ENCODE peak calls at places on chromosomes 11 and 22, in six cellular contexts. One of them, this sample, is unnamed.

GRCh38 chr11:119374632-119375394 is 6.7 kb downstream of the USP2 start:
- DNase-seq in H9: peak
- DNase-seq in neuronal stem cell: no peak
- DNase-seq in mesendoderm: peak
- DNase-seq in IMR-90: no peak
- DNase-seq in H1: peak
- DNase-seq in this sample: no peak

GRCh38 chr11:17951685-17952388 is 61.0 kb downstream of the SERGEF start:
- DNase-seq in H9: no peak
- DNase-seq in neuronal stem cell: no peak
- DNase-seq in mesendoderm: no peak
- DNase-seq in IMR-90: no peak
- DNase-seq in H1: no peak
- DNase-seq in this sample: no peak

GRCh38 chr11:125496465-125496817 is 376 bp upstream of the FEZ1 start:
- DNase-seq in H9: no peak
- DNase-seq in neuronal stem cell: no peak
- DNase-seq in mesendoderm: no peak
- DNase-seq in IMR-90: no peak
- DNase-seq in H1: no peak
- DNase-seq in this sample: no peak

GRCh38 chr11:95092549-95093324 is 3.1 kb downstream of the ENDOD1 start:
- DNase-seq in H9: no peak
- DNase-seq in neuronal stem cell: no peak
- DNase-seq in mesendoderm: peak
- DNase-seq in IMR-90: peak
- DNase-seq in H1: no peak
- DNase-seq in this sample: peak

GRCh38 chr11:86577663-86578636 is 94.5 kb downstream of the ME3 start:
- DNase-seq in H9: no peak
- DNase-seq in neuronal stem cell: no peak
- DNase-seq in mesendoderm: no peak
- DNase-seq in IMR-90: peak
- DNase-seq in H1: no peak
- DNase-seq in this sample: peak

GRCh38 chr11:126391286-126391954 is 35.9 kb downstream of the ST3GAL4 start:
- DNase-seq in H9: no peak
- DNase-seq in neuronal stem cell: no peak
- DNase-seq in mesendoderm: no peak
- DNase-seq in IMR-90: no peak
- DNase-seq in H1: no peak
- DNase-seq in this sample: no peak

GRCh38 chr11:67073908-67074307 is 17.3 kb downstream of the RHOD start:
- DNase-seq in H9: no peak
- DNase-seq in neuronal stem cell: no peak
- DNase-seq in mesendoderm: no peak
- DNase-seq in IMR-90: no peak
- DNase-seq in H1: no peak
- DNase-seq in this sample: no peak

GRCh38 chr11:47330002-47330911 is 22.2 kb downstream of the MYBPC3 start:
- DNase-seq in H9: peak
- DNase-seq in neuronal stem cell: no peak
- DNase-seq in mesendoderm: peak
- DNase-seq in IMR-90: peak
- DNase-seq in H1: no peak
- DNase-seq in this sample: no peak

GRCh38 chr11:117230286-117230961 is 1.4 kb downstream of the PCSK7 start:
- DNase-seq in H9: no peak
- DNase-seq in neuronal stem cell: no peak
- DNase-seq in mesendoderm: no peak
- DNase-seq in IMR-90: peak
- DNase-seq in H1: no peak
- DNase-seq in this sample: no peak

GRCh38 chr11:7904910-7905309 is 26.2 kb downstream of the OR10A6 start:
- DNase-seq in H9: no peak
- DNase-seq in neuronal stem cell: no peak
- DNase-seq in mesendoderm: peak
- DNase-seq in IMR-90: peak
- DNase-seq in H1: no peak
- DNase-seq in this sample: no peak

GRCh38 chr11:118912742-118913410 is 12.8 kb downstream of the BCL9L start:
- DNase-seq in H9: no peak
- DNase-seq in neuronal stem cell: no peak
- DNase-seq in mesendoderm: peak
- DNase-seq in IMR-90: peak
- DNase-seq in H1: no peak
- DNase-seq in this sample: peak

GRCh38 chr11:132817387-132817786 is 714.9 kb downstream of the OPCML start:
- DNase-seq in H9: no peak
- DNase-seq in neuronal stem cell: no peak
- DNase-seq in mesendoderm: no peak
- DNase-seq in IMR-90: no peak
- DNase-seq in H1: no peak
- DNase-seq in this sample: no peak

GRCh38 chr11:106012744-106013143 is 9.3 kb downstream of the MSANTD4 start:
- DNase-seq in H9: no peak
- DNase-seq in neuronal stem cell: no peak
- DNase-seq in mesendoderm: peak
- DNase-seq in IMR-90: peak
- DNase-seq in H1: no peak
- DNase-seq in this sample: peak

GRCh38 chr22:35470903-35471321 is 69.7 kb upstream of the RASD2 start:
- DNase-seq in H9: no peak
- DNase-seq in neuronal stem cell: no peak
- DNase-seq in mesendoderm: peak
- DNase-seq in IMR-90: peak
- DNase-seq in H1: no peak
- DNase-seq in this sample: peak

GRCh38 chr11:76801205-76801604 is 18.0 kb downstream of the TSKU start:
- DNase-seq in H9: no peak
- DNase-seq in neuronal stem cell: no peak
- DNase-seq in mesendoderm: peak
- DNase-seq in IMR-90: no peak
- DNase-seq in H1: peak
- DNase-seq in this sample: no peak

GRCh38 chr11:110529043-110529442 is 99.3 kb downstream of the FDX1 start:
- DNase-seq in H9: no peak
- DNase-seq in neuronal stem cell: no peak
- DNase-seq in mesendoderm: peak
- DNase-seq in IMR-90: no peak
- DNase-seq in H1: no peak
- DNase-seq in this sample: no peak

GRCh38 chr11:61757213-61757862 is 4.9 kb downstream of the MYRF start:
- DNase-seq in H9: no peak
- DNase-seq in neuronal stem cell: no peak
- DNase-seq in mesendoderm: no peak
- DNase-seq in IMR-90: no peak
- DNase-seq in H1: no peak
- DNase-seq in this sample: no peak

GRCh38 chr11:115330693-115331482 is 173.3 kb downstream of the CADM1 start:
- DNase-seq in H9: no peak
- DNase-seq in neuronal stem cell: no peak
- DNase-seq in mesendoderm: no peak
- DNase-seq in IMR-90: no peak
- DNase-seq in H1: no peak
- DNase-seq in this sample: no peak

GRCh38 chr11:100932474-100933100 is 197.0 kb downstream of the PGR start:
- DNase-seq in H9: no peak
- DNase-seq in neuronal stem cell: no peak
- DNase-seq in mesendoderm: peak
- DNase-seq in IMR-90: peak
- DNase-seq in H1: no peak
- DNase-seq in this sample: peak

GRCh38 chr11:78940500-78941225 is 366.0 kb upstream of the NARS2 start:
- DNase-seq in H9: peak
- DNase-seq in neuronal stem cell: peak
- DNase-seq in mesendoderm: peak
- DNase-seq in IMR-90: no peak
- DNase-seq in H1: peak
- DNase-seq in this sample: no peak

GRCh38 chr11:6469599-6469998 is 4.1 kb downstream of the TRIM3 start:
- DNase-seq in H9: no peak
- DNase-seq in neuronal stem cell: no peak
- DNase-seq in mesendoderm: no peak
- DNase-seq in IMR-90: no peak
- DNase-seq in H1: no peak
- DNase-seq in this sample: no peak

GRCh38 chr22:24176040-24176439 is 5.2 kb upstream of the SUSD2 start:
- DNase-seq in H9: no peak
- DNase-seq in neuronal stem cell: no peak
- DNase-seq in mesendoderm: no peak
- DNase-seq in IMR-90: no peak
- DNase-seq in H1: no peak
- DNase-seq in this sample: no peak

GRCh38 chr22:17007852-17008731 is at the start of gene GAB4:
- DNase-seq in H9: no peak
- DNase-seq in neuronal stem cell: no peak
- DNase-seq in mesendoderm: no peak
- DNase-seq in IMR-90: no peak
- DNase-seq in H1: peak
- DNase-seq in this sample: no peak

GRCh38 chr22:17012267-17012666 is 4.2 kb upstream of the GAB4 start:
- DNase-seq in H9: no peak
- DNase-seq in neuronal stem cell: no peak
- DNase-seq in mesendoderm: no peak
- DNase-seq in IMR-90: no peak
- DNase-seq in H1: no peak
- DNase-seq in this sample: no peak

GRCh38 chr22:17013396-17014100 is 5.5 kb upstream of the GAB4 start:
- DNase-seq in H9: no peak
- DNase-seq in neuronal stem cell: no peak
- DNase-seq in mesendoderm: no peak
- DNase-seq in IMR-90: no peak
- DNase-seq in H1: no peak
- DNase-seq in this sample: no peak

GRCh38 chr22:17007257-17007656 is 765 bp downstream of the GAB4 start:
- DNase-seq in H9: no peak
- DNase-seq in neuronal stem cell: no peak
- DNase-seq in mesendoderm: no peak
- DNase-seq in IMR-90: no peak
- DNase-seq in H1: peak
- DNase-seq in this sample: no peak

DNA sequence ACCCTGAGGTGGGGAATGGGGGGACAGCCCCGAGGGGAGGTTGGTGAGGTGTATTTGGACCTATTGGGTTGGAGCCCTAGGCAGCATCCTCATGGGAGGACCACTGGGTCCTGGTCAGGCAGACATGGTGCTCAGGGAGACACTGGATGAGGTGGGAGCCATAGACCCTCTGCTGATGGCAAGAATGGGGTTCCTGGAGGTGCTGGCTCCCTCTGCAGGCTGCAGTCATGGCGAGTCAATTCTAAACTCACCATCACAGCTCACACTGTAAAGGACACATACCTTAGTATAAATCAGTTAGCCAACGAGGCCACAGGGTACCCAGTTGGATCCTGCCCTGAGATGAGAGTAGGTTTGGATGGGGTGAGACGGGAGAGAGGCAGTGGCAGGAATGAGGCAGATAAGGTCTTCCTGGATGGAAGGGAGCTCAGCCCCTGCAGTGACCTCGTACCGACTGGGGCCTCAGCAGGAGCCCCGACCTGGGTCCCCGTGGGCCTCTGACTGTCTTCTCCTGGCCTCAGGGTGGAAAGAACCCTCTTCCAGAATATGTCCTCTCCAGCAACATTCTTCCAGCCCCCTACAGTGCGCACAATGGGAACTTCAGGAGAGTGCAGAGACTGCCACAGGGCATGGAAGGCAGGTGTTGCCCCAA is 1.7 kb upstream of the GAB4 start:
- DNase-seq in H9: no peak
- DNase-seq in neuronal stem cell: no peak
- DNase-seq in mesendoderm: peak
- DNase-seq in IMR-90: no peak
- DNase-seq in H1: peak
- DNase-seq in this sample: no peak
- H2BK15ac ChIP-seq in H9: no peak
- H2BK15ac ChIP-seq in neuronal stem cell: no peak
- H2BK15ac ChIP-seq in mesendoderm: no peak
- H2BK15ac ChIP-seq in IMR-90: no peak
- H2BK15ac ChIP-seq in H1: no peak
- H2BK15ac ChIP-seq in this sample: no peak

GRCh38 chr22:49023879-49024774 is 803.5 kb downstream of the BRD1 start:
- DNase-seq in H9: no peak
- DNase-seq in neuronal stem cell: no peak
- DNase-seq in mesendoderm: no peak
- DNase-seq in IMR-90: no peak
- DNase-seq in H1: no peak
- DNase-seq in this sample: no peak

GRCh38 chr22:49026476-49027121 is 801.1 kb downstream of the BRD1 start:
- DNase-seq in H9: peak
- DNase-seq in neuronal stem cell: no peak
- DNase-seq in mesendoderm: peak
- DNase-seq in IMR-90: no peak
- DNase-seq in H1: peak
- DNase-seq in this sample: no peak

GRCh38 chr22:49023161-49023878 is 804.4 kb downstream of the BRD1 start:
- DNase-seq in H9: no peak
- DNase-seq in neuronal stem cell: no peak
- DNase-seq in mesendoderm: no peak
- DNase-seq in IMR-90: no peak
- DNase-seq in H1: no peak
- DNase-seq in this sample: no peak

GRCh38 chr22:49025791-49026475 is 801.7 kb downstream of the BRD1 start:
- DNase-seq in H9: no peak
- DNase-seq in neuronal stem cell: no peak
- DNase-seq in mesendoderm: no peak
- DNase-seq in IMR-90: no peak
- DNase-seq in H1: no peak
- DNase-seq in this sample: no peak

GRCh38 chr22:49024775-49025440 is 802.8 kb downstream of the BRD1 start:
- DNase-seq in H9: no peak
- DNase-seq in neuronal stem cell: no peak
- DNase-seq in mesendoderm: no peak
- DNase-seq in IMR-90: no peak
- DNase-seq in H1: no peak
- DNase-seq in this sample: no peak
- H2BK15ac ChIP-seq in H9: no peak
- H2BK15ac ChIP-seq in neuronal stem cell: peak
- H2BK15ac ChIP-seq in mesendoderm: no peak
- H2BK15ac ChIP-seq in IMR-90: no peak
- H2BK15ac ChIP-seq in H1: no peak
- H2BK15ac ChIP-seq in this sample: no peak

GRCh38 chr11:837189-837989 is 4.6 kb downstream of the CD151 start:
- DNase-seq in H9: no peak
- DNase-seq in neuronal stem cell: no peak
- DNase-seq in mesendoderm: no peak
- DNase-seq in IMR-90: no peak
- DNase-seq in H1: no peak
- DNase-seq in this sample: no peak
- H2BK15ac ChIP-seq in H9: no peak
- H2BK15ac ChIP-seq in neuronal stem cell: no peak
- H2BK15ac ChIP-seq in mesendoderm: no peak
- H2BK15ac ChIP-seq in IMR-90: no peak
- H2BK15ac ChIP-seq in H1: no peak
- H2BK15ac ChIP-seq in this sample: no peak

DNA sequence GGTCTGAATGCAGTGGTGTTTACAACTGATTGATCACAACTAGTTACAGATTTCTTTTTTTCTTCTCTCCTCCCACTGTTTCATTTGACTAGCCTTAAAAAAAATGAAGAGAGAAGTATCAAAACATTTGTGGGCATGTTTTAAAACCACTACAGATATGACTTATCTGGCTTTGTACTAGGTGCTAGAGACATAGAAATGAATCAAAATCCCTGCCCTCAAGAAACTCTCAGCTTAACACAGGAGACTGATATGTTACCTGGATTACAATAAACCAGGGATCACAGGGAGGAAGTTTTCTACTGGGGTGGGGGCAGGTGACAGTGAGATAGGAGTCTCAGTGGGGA is 25.2 kb upstream of the CTR9 start:
- DNase-seq in H9: no peak
- DNase-seq in neuronal stem cell: no peak
- DNase-seq in mesendoderm: no peak
- DNase-seq in IMR-90: no peak
- DNase-seq in H1: no peak
- DNase-seq in this sample: no peak
- H2BK15ac ChIP-seq in H9: no peak
- H2BK15ac ChIP-seq in neuronal stem cell: no peak
- H2BK15ac ChIP-seq in mesendoderm: no peak
- H2BK15ac ChIP-seq in IMR-90: peak
- H2BK15ac ChIP-seq in H1: no peak
- H2BK15ac ChIP-seq in this sample: no peak

This sample was measured in mesenchymal stem cell.